ENCODE peak calls at places on chromosome 1, in nine cellular contexts. E, L, T, J, A, R, C, Z and F are unnamed samples.

GRCh38 chr1:219467524-219467923 is 145.4 kb downstream of the ZC3H11B start:
- DNase-seq in L (no peak), C (no peak), A (no peak), J (no peak), R (no peak), T (no peak), Z (no peak), E (no peak), F (no peak)

GRCh38 chr1:17207966-17208418 is 3.1 kb downstream of the PADI1 start:
- DNase-seq in A (no peak), Z (no peak), T (no peak), E (no peak), R (peak; percentile 58), J (peak; percentile 59), L (no peak), C (peak; percentile 16), F (no peak)

GRCh38 chr1:98457212-98457611 is 204.3 kb upstream of the SNX7 start:
- DNase-seq in E (no peak), C (no peak), Z (no peak), J (no peak), L (no peak), R (no peak), T (no peak), A (no peak), F (no peak)

GRCh38 chr1:181587870-181588438 is 104.6 kb downstream of the CACNA1E start:
- DNase-seq in Z (no peak), E (no peak), L (no peak), C (no peak), J (peak; percentile 2), T (no peak), A (no peak), R (no peak), F (no peak)

GRCh38 chr1:115797491-115797890 is 29.0 kb upstream of the CASQ2 start:
- DNase-seq in E (no peak), C (no peak), R (no peak), Z (no peak), A (no peak), J (no peak), L (no peak), T (no peak), F (no peak)

GRCh38 chr1:99180343-99180808 is 83.9 kb upstream of the PLPPR4 start:
- DNase-seq in E (no peak), L (no peak), R (peak; percentile 47), C (peak; percentile 90), T (no peak), A (no peak), Z (peak; percentile 13), J (peak; percentile 32), F (peak; percentile 36)

GRCh38 chr1:3169621-3170356 is 100.8 kb downstream of the PRDM16 start:
- DNase-seq in Z (no peak), C (no peak), R (no peak), L (no peak), J (no peak), T (no peak), E (no peak), A (no peak), F (no peak)

GRCh38 chr1:240608707-240609106 is 3.2 kb downstream of the GREM2 start:
- DNase-seq in Z (no peak), J (no peak), C (no peak), T (no peak), E (no peak), A (no peak), L (no peak), R (no peak), F (no peak)

GRCh38 chr1:84086189-84086588 is 57.9 kb upstream of the PRKACB start:
- DNase-seq in A (no peak), E (no peak), C (no peak), R (no peak), L (no peak), J (no peak), T (peak; percentile 49), Z (no peak), F (no peak)

GRCh38 chr1:153629971-153630370 is 1.7 kb downstream of the S100A1 start:
- DNase-seq in E (no peak), L (no peak), C (no peak), T (no peak), Z (no peak), J (no peak), R (no peak), A (no peak), F (peak; percentile 51)

GRCh38 chr1:238254935-238255334 is 364.2 kb upstream of the ZP4 start:
- DNase-seq in J (no peak), A (no peak), Z (no peak), T (no peak), L (no peak), E (no peak), R (no peak), C (no peak), F (no peak)

GRCh38 chr1:174982971-174983689 is 16.6 kb upstream of the CACYBP start:
- DNase-seq in C (peak; percentile 66), R (no peak), Z (no peak), J (no peak), E (no peak), A (no peak), L (no peak), T (no peak), F (peak; percentile 20)

GRCh38 chr1:56389813-56390539 is 189.4 kb downstream of the PLPP3 start:
- DNase-seq in C (no peak), J (no peak), R (no peak), A (no peak), T (no peak), E (no peak), Z (no peak), L (no peak), F (no peak)

GRCh38 chr1:111847519-111847918 is 91.8 kb downstream of the DDX20 start:
- DNase-seq in T (no peak), Z (no peak), C (no peak), E (no peak), J (no peak), R (no peak), L (no peak), A (no peak), F (no peak)

GRCh38 chr1:170253180-170253579 is 107.4 kb downstream of the NTMT2 start:
- DNase-seq in A (no peak), J (no peak), C (no peak), R (no peak), E (no peak), Z (no peak), L (no peak), T (no peak), F (no peak)

GRCh38 chr1:21631944-21632887 is 36.9 kb downstream of the RAP1GAP start:
- DNase-seq in E (no peak), L (no peak), C (no peak), R (no peak), A (no peak), Z (no peak), J (no peak), T (no peak), F (no peak)